ENCODE peak calls at places on chromosome 12, in four cellular contexts. E is thoracic aorta, U is ascending aorta, R is HCT116. C is an unnamed sample.

GRCh38 chr12:124392991-124393790 is 98.3 kb downstream of the RFLNA start:
- DNase-seq in E (peak), U (peak), R (no peak), C (no peak)

GRCh38 chr12:52603314-52603713 is 2.1 kb upstream of the KRT72 start:
- DNase-seq in E (no peak), U (no peak), R (peak), C (no peak)

GRCh38 chr12:127270193-127270592 is 996.8 kb upstream of the TMEM132C start:
- DNase-seq in E (no peak), U (no peak), R (no peak), C (no peak)

GRCh38 chr12:75724913-75725312 is 213.5 kb upstream of the KRR1 start:
- DNase-seq in E (no peak), U (no peak), R (peak), C (no peak)

GRCh38 chr12:46664771-46665287 is 161.0 kb downstream of the SLC38A4 start:
- DNase-seq in E (no peak), U (no peak), R (peak), C (peak)

GRCh38 chr12:112239020-112239419 is 113.7 kb downstream of the TRAFD1 start:
- DNase-seq in E (no peak), U (no peak), R (no peak), C (no peak)

GRCh38 chr12:120649442-120650248 is 9.2 kb downstream of the CABP1 start:
- DNase-seq in E (no peak), U (no peak), R (no peak), C (no peak)

GRCh38 chr12:115203661-115204060 is 519.7 kb upstream of the TBX3 start:
- DNase-seq in E (no peak), U (no peak), R (no peak), C (no peak)

GRCh38 chr12:78096909-78097597 is 266.4 kb downstream of the NAV3 start:
- DNase-seq in E (no peak), U (no peak), R (no peak), C (no peak)

GRCh38 chr12:97275261-97276197 is 187.1 kb upstream of the RMST start:
- DNase-seq in E (no peak), U (no peak), R (no peak), C (no peak)

GRCh38 chr12:34298971-34299801 is 276.9 kb downstream of the ALG10 start:
- DNase-seq in E (no peak), U (no peak), R (no peak), C (no peak)

GRCh38 chr12:28442101-28442500 is 251.8 kb downstream of the CCDC91 start:
- DNase-seq in E (no peak), U (no peak), R (no peak), C (no peak)

GRCh38 chr12:14257303-14257733 is 108.2 kb upstream of the ATF7IP start:
- DNase-seq in E (peak), U (no peak), R (no peak), C (no peak)

GRCh38 chr12:14260011-14260993 is 105.2 kb upstream of the ATF7IP start:
- DNase-seq in E (peak), U (peak), R (peak), C (peak)

GRCh38 chr12:14259481-14260010 is 105.9 kb upstream of the ATF7IP start:
- DNase-seq in E (no peak), U (no peak), R (no peak), C (no peak)

GRCh38 chr12:14257734-14258467 is 107.6 kb upstream of the ATF7IP start:
- DNase-seq in E (no peak), U (peak), R (peak), C (peak)

DNA sequence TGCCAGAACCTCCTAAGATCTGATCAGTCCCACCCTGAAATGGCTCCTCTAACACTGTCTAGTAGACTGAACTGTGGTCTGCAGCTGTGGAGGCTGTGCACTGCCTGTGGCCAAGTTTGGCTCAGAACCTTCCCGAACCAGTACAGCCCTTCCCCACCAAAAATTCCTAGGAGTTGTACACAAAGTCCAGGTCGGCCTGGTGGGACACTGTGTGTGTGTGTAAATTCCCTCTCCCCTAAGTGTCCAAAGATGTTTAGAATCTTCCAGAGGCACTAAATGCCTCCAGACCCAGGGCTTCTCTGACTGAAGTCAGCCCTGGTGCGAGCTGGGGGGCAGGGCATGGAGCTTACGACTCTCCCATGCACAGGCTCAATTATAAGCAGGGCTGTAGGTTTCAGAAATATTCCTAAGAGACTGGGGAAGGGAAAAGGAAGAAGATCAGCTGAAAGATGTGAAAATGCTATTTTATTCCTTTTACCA is 107.0 kb upstream of the ATF7IP start:
- DNase-seq in E (no peak), U (no peak), R (no peak), C (no peak)
- H3K4me3 ChIP-seq in E (peak), U (no peak), R (no peak), C (no peak)

DNA sequence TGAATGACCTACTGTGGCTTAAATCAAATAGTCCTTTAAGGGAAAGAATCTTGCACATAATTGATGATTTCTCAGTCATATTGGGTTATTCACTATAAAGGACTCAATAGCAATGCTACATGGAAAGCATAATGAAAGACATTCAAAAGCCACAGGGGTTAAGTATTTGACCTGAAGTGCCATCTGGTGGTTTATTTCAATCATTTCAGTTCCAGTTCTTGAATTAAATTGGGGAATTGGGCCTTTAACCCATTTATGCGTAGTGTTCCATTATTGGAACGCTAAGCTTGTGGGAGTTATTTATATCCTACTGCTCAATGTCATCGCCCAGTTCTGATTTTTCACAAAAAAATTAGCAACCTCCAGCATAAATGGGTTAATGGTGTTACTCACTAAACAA is 41.3 kb upstream of the C12orf71 start:
- DNase-seq in E (no peak), U (no peak), R (no peak), C (no peak)
- TF ChIP-seq CTCF in E (no peak), U (no peak), R (peak), C (peak)

GRCh38 chr12:79886917-79887519 is 47.9 kb downstream of the PPP1R12A start:
- DNase-seq in E (no peak), U (no peak), R (peak), C (no peak)
- H3K4me3 ChIP-seq in E (no peak), U (no peak), R (no peak), C (no peak)

GRCh38 chr12:128542844-128543243 is 275.9 kb downstream of the TMEM132C start:
- DNase-seq in E (no peak), U (no peak), R (no peak), C (no peak)

GRCh38 chr12:128537668-128538067 is 270.7 kb downstream of the TMEM132C start:
- DNase-seq in E (no peak), U (no peak), R (no peak), C (no peak)

GRCh38 chr12:128543971-128544370 is 277.0 kb downstream of the TMEM132C start:
- DNase-seq in E (no peak), U (no peak), R (no peak), C (no peak)

GRCh38 chr12:128543493-128543892 is 276.5 kb downstream of the TMEM132C start:
- DNase-seq in E (no peak), U (no peak), R (no peak), C (no peak)
- TF ChIP-seq CTCF in E (no peak), U (no peak), R (no peak), C (no peak)

DNA sequence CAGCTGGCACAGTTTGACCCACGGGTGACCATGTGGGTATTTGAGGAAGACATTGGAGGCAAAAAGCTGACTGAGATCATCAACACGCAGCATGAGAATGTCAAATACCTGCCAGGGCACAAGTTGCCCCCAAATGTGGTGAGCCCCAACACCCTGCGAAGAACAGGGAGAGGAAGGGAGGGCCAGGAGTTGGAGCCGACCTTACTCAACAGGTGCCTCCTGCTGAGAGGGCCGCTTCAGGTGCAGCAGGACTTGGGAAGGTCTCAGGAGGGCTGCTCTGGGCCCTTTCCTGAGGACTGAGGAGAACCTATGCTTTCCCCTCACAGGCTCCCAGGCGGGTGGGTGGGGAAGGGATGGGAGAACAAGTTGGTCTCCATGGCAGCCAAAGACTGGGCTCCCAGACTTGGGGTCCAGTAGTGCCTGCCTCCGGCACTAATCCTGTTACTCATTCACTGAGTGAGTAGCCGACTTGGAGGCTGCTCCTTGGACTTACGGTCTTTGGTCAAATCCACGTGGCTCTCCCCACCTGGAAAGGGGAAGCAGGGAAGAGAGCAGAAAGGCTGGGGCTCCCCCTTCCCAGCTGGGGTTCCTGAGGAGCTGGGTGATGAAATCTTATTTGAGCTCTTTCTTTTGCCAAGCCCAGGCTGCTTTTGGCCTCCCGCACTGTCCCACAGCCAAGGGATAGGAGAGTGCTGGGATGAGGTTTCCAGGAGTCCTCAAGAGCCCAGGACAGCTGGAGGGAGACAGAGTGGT is 982 bp downstream of the GPD1 start:
- DNase-seq in E (no peak), U (no peak), R (no peak), C (no peak)
- H3K4me3 ChIP-seq in E (no peak), U (no peak), R (no peak), C (peak)